ENCODE peak calls at places on chromosomes 4 and X, in seven cellular contexts. Y is choroid plexus epithelial cell; N is activated T-cell treated with anti-CD3 and anti-CD28 coated beads, Interleukin-2, amount 50 U/mL, for 72 hours; S is lung microvascular endothelial cell; D is T47D; V is stimulated activated naive CD4-positive, alpha-beta T cell; K is mesendoderm. I is an unnamed sample.
A peak's percentile ranks its signal among the peaks of the same experiment; 100 is the strongest.

GRCh38 chrX:30521440-30522182 is 56.0 kb downstream of the TASL start:
- DNase-seq in K (peak; percentile 25), Y (peak; percentile 15), S (no peak), N (no peak), D (no peak), V (no peak), I (no peak)

GRCh38 chr4:95531141-95531540 is 17.6 kb downstream of the UNC5C start:
- DNase-seq in Y (no peak), K (no peak), N (no peak), S (no peak), V (no peak), D (no peak), I (no peak)

GRCh38 chr4:173237722-173238121 is 69.1 kb downstream of the GALNT7 start:
- DNase-seq in V (no peak), S (no peak), Y (no peak), K (no peak), D (no peak), N (no peak), I (no peak)

GRCh38 chr4:182238355-182238931 is 4.8 kb upstream of the TENM3 start:
- DNase-seq in V (no peak), D (peak; percentile 77), K (peak; percentile 93), S (no peak), Y (peak; percentile 40), N (no peak), I (peak; percentile 62)

GRCh38 chrX:23937100-23937499 is 29.3 kb downstream of the CXorf58 start:
- DNase-seq in S (no peak), K (no peak), N (no peak), Y (peak; percentile 13), V (no peak), D (no peak), I (peak; percentile 55)

GRCh38 chrX:38232287-38232686 is 11.6 kb upstream of the SRPX start:
- DNase-seq in D (no peak), V (no peak), K (no peak), Y (no peak), S (no peak), N (no peak), I (no peak)

GRCh38 chrX:110569506-110569905 is 210.9 kb downstream of the RTL9 start:
- DNase-seq in N (no peak), D (no peak), K (peak; percentile 28), S (no peak), Y (no peak), V (no peak), I (no peak)

GRCh38 chr4:41541697-41542096 is 3.7 kb downstream of the LIMCH1 start:
- DNase-seq in N (no peak), D (peak; percentile 62), V (no peak), Y (no peak), S (no peak), K (no peak), I (peak; percentile 59)

GRCh38 chrX:132631579-132632232 is 142.9 kb upstream of the MBNL3 start:
- DNase-seq in Y (peak; percentile 52), S (peak; percentile 40), N (no peak), K (peak; percentile 41), D (peak; percentile 37), V (no peak), I (no peak)

GRCh38 chr4:89009653-89010369 is 47.2 kb downstream of the FAM13A start:
- DNase-seq in N (no peak), D (no peak), S (no peak), V (no peak), K (no peak), Y (no peak), I (no peak)

GRCh38 chr4:93841803-93842202 is 13.2 kb downstream of the ATOH1 start:
- DNase-seq in V (no peak), K (no peak), S (no peak), D (no peak), Y (no peak), N (no peak), I (no peak)